ENCODE peak calls at places on chromosomes 5 and 9, in nine cellular contexts. I is H9, Y is neural progenitor cell, K is Calu3, X is lower leg skin, E is psoas muscle, U is RWPE1, N is NB4, L is breast epithelium. P is an unnamed sample.

GRCh38 chr9:107807183-107807582 is 317.6 kb upstream of the KLF4 start:
- DNase-seq in I (no peak), Y (no peak), K (no peak), X (no peak), E (no peak), U (no peak), N (no peak), L (no peak), P (no peak)

GRCh38 chr5:135303582-135304173 is 95.4 kb downstream of the MACROH2A1 start:
- DNase-seq in I (no peak), Y (no peak), K (no peak), X (no peak), E (no peak), U (no peak), N (no peak), L (no peak), P (no peak)

GRCh38 chr9:25449503-25449902 is 228.7 kb downstream of the TUSC1 start:
- DNase-seq in I (no peak), Y (no peak), K (no peak), X (no peak), E (no peak), U (no peak), N (no peak), L (no peak), P (no peak)

GRCh38 chr5:135559342-135559741 is 19.4 kb downstream of the CXCL14 start:
- DNase-seq in I (no peak), Y (no peak), K (no peak), X (no peak), E (no peak), U (peak; percentile 63), N (peak; percentile 41), L (no peak), P (no peak)

GRCh38 chr5:132952829-132953228 is 10.6 kb downstream of the AFF4 start:
- DNase-seq in I (no peak), Y (no peak), K (no peak), X (no peak), E (no peak), U (no peak), N (no peak), L (no peak), P (no peak)

GRCh38 chr5:174733091-174733690 is 8.8 kb downstream of the MSX2 start:
- DNase-seq in I (peak; percentile 60), Y (peak; percentile 52), K (no peak), X (no peak), E (no peak), U (no peak), N (no peak), L (no peak), P (no peak)

GRCh38 chr9:26781906-26782305 is 110.7 kb downstream of the CAAP1 start:
- DNase-seq in I (no peak), Y (no peak), K (no peak), X (no peak), E (no peak), U (no peak), N (no peak), L (no peak), P (no peak)

GRCh38 chr9:130847306-130848217 is 12.5 kb downstream of the ABL1 start:
- DNase-seq in I (peak; percentile 77), Y (peak; percentile 47), K (no peak), X (peak; percentile 90), E (peak; percentile 81), U (peak; percentile 97), N (peak; percentile 42), L (no peak), P (peak; percentile 96)

GRCh38 chr9:33111621-33112020 is 35.1 kb upstream of the SMU1 start:
- DNase-seq in I (no peak), Y (no peak), K (no peak), X (peak; percentile 6), E (no peak), U (no peak), N (no peak), L (no peak), P (no peak)

GRCh38 chr5:123359454-123359853 is 63.7 kb downstream of the CEP120 start:
- DNase-seq in I (no peak), Y (no peak), K (no peak), X (no peak), E (no peak), U (no peak), N (no peak), L (no peak), P (no peak)

GRCh38 chr9:306907-307306 is 92.2 kb downstream of the DOCK8 start:
- DNase-seq in I (peak; percentile 35), Y (peak; percentile 13), K (no peak), X (no peak), E (no peak), U (no peak), N (peak; percentile 84), L (no peak), P (no peak)

GRCh38 chr9:7592321-7593319 is 207.0 kb downstream of the DMAC1 start:
- DNase-seq in I (peak; percentile 36), Y (peak; percentile 26), K (no peak), X (no peak), E (no peak), U (no peak), N (no peak), L (no peak), P (no peak)

GRCh38 chr5:39680213-39680612 is 255.4 kb upstream of the DAB2 start:
- DNase-seq in I (no peak), Y (no peak), K (no peak), X (no peak), E (no peak), U (no peak), N (no peak), L (no peak), P (no peak)

GRCh38 chr9:22114956-22115355 is 105.9 kb upstream of the CDKN2B start:
- DNase-seq in I (no peak), Y (no peak), K (no peak), X (no peak), E (no peak), U (no peak), N (no peak), L (no peak), P (no peak)

GRCh38 chr5:73451218-73452130 is 2.9 kb upstream of the FOXD1 start:
- DNase-seq in I (peak; percentile 66), Y (peak; percentile 82), K (peak; percentile 90), X (no peak), E (peak; percentile 77), U (peak; percentile 65), N (peak; percentile 51), L (peak; percentile 68), P (no peak)
- TF ChIP-seq CTCF in I (peak; percentile 94), Y (peak; percentile 85), K (peak; percentile 87), X (no peak), E (peak; percentile 80), U (peak; percentile 99), N (peak; percentile 38), L (peak; percentile 72), P (peak; percentile 81)

GRCh38 chr5:146451411-146451810 is 4.3 kb downstream of the TCERG1 start:
- DNase-seq in I (no peak), Y (no peak), K (peak; percentile 31), X (no peak), E (no peak), U (no peak), N (no peak), L (no peak), P (no peak)
- TF ChIP-seq CTCF in I (peak; percentile 64), Y (peak; percentile 43), K (no peak), X (no peak), E (no peak), U (peak; percentile 26), N (peak; percentile 22), L (no peak), P (no peak)

DNA sequence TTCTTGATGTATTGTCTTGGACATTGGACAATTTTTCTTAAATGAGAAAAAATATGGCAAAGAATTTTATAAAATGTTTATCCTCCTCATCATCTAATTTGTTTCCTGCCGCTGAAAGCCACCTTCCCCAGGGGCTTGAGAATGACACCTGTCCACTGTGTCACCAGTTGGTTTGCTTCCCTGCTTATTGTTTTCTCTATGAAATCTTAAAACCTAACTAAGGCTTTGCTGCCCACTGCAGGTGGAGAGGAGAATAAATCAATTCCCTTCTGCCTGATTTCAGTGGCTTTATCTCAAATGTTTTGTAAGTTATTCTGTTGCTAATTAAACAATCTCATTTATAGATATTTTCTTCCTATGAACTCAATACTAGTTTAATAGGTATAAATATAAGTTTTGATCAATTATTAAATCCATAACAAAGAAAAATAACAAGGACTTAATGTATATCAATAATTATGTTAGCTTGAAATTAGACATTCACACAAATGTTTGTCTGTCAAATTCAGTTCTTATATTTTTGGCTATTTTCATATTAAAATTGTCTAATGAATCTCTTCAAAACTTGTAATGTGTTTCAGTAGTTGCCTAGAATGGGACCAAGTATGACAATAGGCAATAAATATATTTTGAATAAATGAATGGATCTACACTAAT is 822.5 kb downstream of the PTPRD start:
- DNase-seq in I (no peak), Y (peak; percentile 69), K (peak; percentile 56), X (no peak), E (no peak), U (peak; percentile 0), N (peak; percentile 63), L (no peak), P (no peak)
- TF ChIP-seq CTCF in I (peak; percentile 86), Y (peak; percentile 88), K (peak; percentile 20), X (no peak), E (peak; percentile 32), U (peak; percentile 80), N (peak; percentile 84), L (peak; percentile 69), P (no peak)

GRCh38 chr5:138275379-138275782 is 960 bp upstream of the GFRA3 start:
- DNase-seq in I (no peak), Y (no peak), K (peak; percentile 2), X (no peak), E (no peak), U (no peak), N (peak; percentile 10), L (no peak), P (no peak)
- TF ChIP-seq CTCF in I (no peak), Y (no peak), K (no peak), X (no peak), E (no peak), U (no peak), N (no peak), L (no peak), P (no peak)

GRCh38 chr5:90602681-90603080 is 44.1 kb downstream of the ADGRV1 start:
- DNase-seq in I (no peak), Y (no peak), K (no peak), X (no peak), E (no peak), U (no peak), N (no peak), L (no peak), P (no peak)

DNA sequence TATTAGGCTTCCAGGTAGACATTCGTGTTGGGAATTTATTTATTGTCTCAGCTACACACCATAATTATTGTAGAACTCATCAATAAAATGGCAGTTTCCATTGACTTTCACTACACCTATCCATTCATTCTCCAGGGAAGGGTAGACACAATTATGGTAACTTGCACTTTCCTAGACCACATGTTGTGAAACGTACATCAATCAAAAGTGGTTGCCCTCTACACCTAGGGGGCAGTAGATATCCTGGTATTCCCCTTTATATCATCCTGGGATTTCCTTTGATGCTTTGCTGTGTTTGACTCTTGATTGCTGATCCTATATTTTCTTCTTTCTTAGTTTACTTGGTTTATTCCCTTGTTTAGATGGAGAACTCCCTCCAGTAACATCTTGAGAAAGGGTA is 47.9 kb downstream of the ADGRV1 start:
- DNase-seq in I (no peak), Y (peak; percentile 16), K (peak; percentile 7), X (no peak), E (no peak), U (no peak), N (peak; percentile 9), L (no peak), P (no peak)
- TF ChIP-seq CTCF in I (peak; percentile 75), Y (peak; percentile 53), K (peak; percentile 50), X (no peak), E (no peak), U (no peak), N (peak; percentile 40), L (no peak), P (peak; percentile 27)